ENCODE peak calls at places on chromosomes 4 and X, in six cellular contexts. One of them, this sample, is unnamed.

GRCh38 chrX:44344194-44344593 is 722 bp upstream of the EFHC2 start:
- DNase-seq in kidney: peak; percentile 73
- DNase-seq in Karpas-422: no peak
- DNase-seq in psoas muscle: peak; percentile 12
- DNase-seq in tibial artery: no peak
- DNase-seq in tibial nerve: no peak
- DNase-seq in this sample: no peak

GRCh38 chr4:92305878-92306520 is 2.2 kb downstream of the GRID2 start:
- DNase-seq in tibial artery: no peak
- DNase-seq in kidney: peak; percentile 45
- DNase-seq in Karpas-422: no peak
- DNase-seq in tibial nerve: no peak
- DNase-seq in psoas muscle: no peak
- DNase-seq in this sample: no peak

GRCh38 chr4:153661215-153661822 is 22.8 kb upstream of the TLR2 start:
- DNase-seq in Karpas-422: no peak
- DNase-seq in tibial artery: no peak
- DNase-seq in psoas muscle: no peak
- DNase-seq in kidney: no peak
- DNase-seq in tibial nerve: no peak
- DNase-seq in this sample: no peak

GRCh38 chr4:121070696-121071639 is 1.4 kb downstream of the NDNF start:
- DNase-seq in Karpas-422: no peak
- DNase-seq in kidney: peak; percentile 70
- DNase-seq in tibial artery: peak; percentile 75
- DNase-seq in psoas muscle: peak; percentile 47
- DNase-seq in tibial nerve: peak; percentile 15
- DNase-seq in this sample: no peak

GRCh38 chr4:151721466-151721865 is 39.3 kb downstream of the GATB start:
- DNase-seq in tibial artery: no peak
- DNase-seq in kidney: no peak
- DNase-seq in Karpas-422: no peak
- DNase-seq in psoas muscle: no peak
- DNase-seq in tibial nerve: no peak
- DNase-seq in this sample: no peak

GRCh38 chr4:188956566-188956965 is 817.3 kb downstream of the TRIML1 start:
- DNase-seq in tibial artery: no peak
- DNase-seq in tibial nerve: no peak
- DNase-seq in psoas muscle: no peak
- DNase-seq in Karpas-422: no peak
- DNase-seq in kidney: no peak
- DNase-seq in this sample: no peak

GRCh38 chrX:51459125-51459524 is 37.3 kb downstream of the NUDT11 start:
- DNase-seq in psoas muscle: no peak
- DNase-seq in tibial artery: no peak
- DNase-seq in Karpas-422: peak; percentile 77
- DNase-seq in tibial nerve: no peak
- DNase-seq in kidney: no peak
- DNase-seq in this sample: no peak

GRCh38 chr4:73617256-73617655 is 3.0 kb downstream of the RASSF6 start:
- DNase-seq in psoas muscle: no peak
- DNase-seq in Karpas-422: peak; percentile 59
- DNase-seq in tibial artery: no peak
- DNase-seq in tibial nerve: no peak
- DNase-seq in kidney: no peak
- DNase-seq in this sample: no peak

GRCh38 chrX:132837126-132837525 is 121.3 kb downstream of the HS6ST2 start:
- DNase-seq in kidney: no peak
- DNase-seq in Karpas-422: no peak
- DNase-seq in tibial nerve: no peak
- DNase-seq in psoas muscle: no peak
- DNase-seq in tibial artery: no peak
- DNase-seq in this sample: no peak

GRCh38 chr4:71941001-71941400 is 90.8 kb upstream of the NPFFR2 start:
- DNase-seq in Karpas-422: peak; percentile 63
- DNase-seq in tibial nerve: no peak
- DNase-seq in psoas muscle: no peak
- DNase-seq in tibial artery: no peak
- DNase-seq in kidney: no peak
- DNase-seq in this sample: no peak

GRCh38 chrX:3728454-3728853 is 15.0 kb upstream of the PRKX start:
- DNase-seq in Karpas-422: no peak
- DNase-seq in tibial artery: no peak
- DNase-seq in kidney: no peak
- DNase-seq in psoas muscle: no peak
- DNase-seq in tibial nerve: no peak
- DNase-seq in this sample: no peak

GRCh38 chr4:628821-629635 is 3.7 kb downstream of the PDE6B start:
- DNase-seq in Karpas-422: no peak
- DNase-seq in tibial nerve: no peak
- DNase-seq in tibial artery: peak; percentile 60
- DNase-seq in psoas muscle: no peak
- DNase-seq in kidney: peak; percentile 63
- DNase-seq in this sample: no peak

GRCh38 chrX:23699636-23700194 is 32.4 kb downstream of the PRDX4 start:
- DNase-seq in tibial nerve: no peak
- DNase-seq in psoas muscle: no peak
- DNase-seq in Karpas-422: peak; percentile 33
- DNase-seq in tibial artery: no peak
- DNase-seq in kidney: no peak
- DNase-seq in this sample: no peak

GRCh38 chr4:153954654-153955053 is 165.8 kb upstream of the SFRP2 start:
- DNase-seq in psoas muscle: no peak
- DNase-seq in Karpas-422: no peak
- DNase-seq in tibial artery: no peak
- DNase-seq in kidney: no peak
- DNase-seq in tibial nerve: no peak
- DNase-seq in this sample: no peak

GRCh38 chr4:39353478-39354177 is 12.5 kb downstream of the RFC1 start:
- DNase-seq in kidney: no peak
- DNase-seq in psoas muscle: no peak
- DNase-seq in tibial nerve: no peak
- DNase-seq in tibial artery: no peak
- DNase-seq in Karpas-422: no peak
- DNase-seq in this sample: no peak

DNA sequence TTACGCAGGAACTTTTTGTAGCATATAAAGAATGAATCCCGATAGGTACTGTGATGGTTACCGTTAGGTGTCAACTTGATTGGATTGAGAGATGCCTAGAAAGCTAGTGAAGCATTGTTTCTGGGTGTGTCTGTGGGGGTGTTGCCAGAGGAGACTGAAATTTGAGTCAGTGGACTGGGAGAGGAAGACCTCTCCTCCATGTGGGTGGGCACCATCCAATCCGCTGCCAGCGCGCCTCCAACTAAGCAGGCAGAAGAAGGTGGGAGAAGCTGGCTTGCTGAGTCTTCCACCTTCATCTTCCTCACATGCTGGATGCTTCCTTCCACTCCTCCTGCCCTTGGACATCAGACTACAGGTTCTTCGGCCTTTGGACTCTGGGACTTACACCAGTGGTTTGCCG is 40.1 kb downstream of the WFS1 start:
- DNase-seq in tibial artery: no peak
- DNase-seq in kidney: no peak
- DNase-seq in Karpas-422: no peak
- DNase-seq in psoas muscle: no peak
- DNase-seq in tibial nerve: no peak
- DNase-seq in this sample: no peak
- H3K4me3 ChIP-seq in tibial artery: no peak overlapping the region
- H3K4me3 ChIP-seq in kidney: peak overlapping the region; percentile 46
- H3K4me3 ChIP-seq in Karpas-422: no peak overlapping the region
- H3K4me3 ChIP-seq in psoas muscle: peak overlapping the region; percentile 55
- H3K4me3 ChIP-seq in tibial nerve: no peak overlapping the region
- H3K4me3 ChIP-seq in this sample: peak overlapping the region; percentile 54

DNA sequence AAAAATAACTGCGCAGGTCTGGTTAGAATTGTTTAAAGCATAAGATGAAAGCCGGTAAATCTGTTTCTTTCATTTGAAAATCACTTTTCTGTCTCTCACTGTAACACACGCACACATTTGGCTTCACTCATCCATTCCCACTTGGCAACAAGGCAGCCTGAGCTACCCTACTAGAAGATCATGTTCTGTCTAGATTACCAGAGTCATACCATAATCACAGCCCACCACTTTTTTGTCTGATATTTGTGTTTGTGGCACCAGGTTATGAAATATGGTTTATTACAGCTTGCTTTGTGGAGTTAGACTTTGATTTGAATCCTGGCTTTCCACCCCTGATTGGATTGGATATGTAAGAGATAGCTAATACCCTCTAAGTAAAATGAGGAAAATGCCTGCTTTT is 2.2 kb downstream of the USO1 start:
- DNase-seq in psoas muscle: no peak
- DNase-seq in Karpas-422: no peak
- DNase-seq in tibial artery: no peak
- DNase-seq in kidney: no peak
- DNase-seq in tibial nerve: no peak
- DNase-seq in this sample: no peak
- H3K4me1 ChIP-seq in psoas muscle: peaks cover 49% of the 10 kb centered on the region
- H3K4me1 ChIP-seq in Karpas-422: peaks cover 36% of the 10 kb centered on the region
- H3K4me1 ChIP-seq in tibial artery: peaks cover 39% of the 10 kb centered on the region
- H3K4me1 ChIP-seq in kidney: peaks cover 14% of the 10 kb centered on the region
- H3K4me1 ChIP-seq in tibial nerve: peaks cover 19% of the 10 kb centered on the region
- H3K4me1 ChIP-seq in this sample: peaks cover 8% of the 10 kb centered on the region

GRCh38 chr4:165328101-165328425 is 594 bp downstream of the MSMO1 start:
- DNase-seq in psoas muscle: no peak
- DNase-seq in Karpas-422: no peak
- DNase-seq in tibial nerve: no peak
- DNase-seq in kidney: no peak
- DNase-seq in tibial artery: no peak
- DNase-seq in this sample: no peak

GRCh38 chr4:165326831-165327210 is 648 bp upstream of the MSMO1 start:
- DNase-seq in kidney: no peak
- DNase-seq in tibial nerve: no peak
- DNase-seq in tibial artery: no peak
- DNase-seq in Karpas-422: peak; percentile 82
- DNase-seq in psoas muscle: peak; percentile 15
- DNase-seq in this sample: no peak

GRCh38 chr4:165330071-165330470 is 2.6 kb downstream of the MSMO1 start:
- DNase-seq in Karpas-422: no peak
- DNase-seq in kidney: no peak
- DNase-seq in tibial artery: no peak
- DNase-seq in tibial nerve: no peak
- DNase-seq in psoas muscle: no peak
- DNase-seq in this sample: no peak

GRCh38 chr4:165327211-165328100 is at the start of gene MSMO1:
- DNase-seq in tibial nerve: peak; percentile 97
- DNase-seq in kidney: peak; percentile 100
- DNase-seq in tibial artery: peak; percentile 100
- DNase-seq in psoas muscle: peak; percentile 99
- DNase-seq in Karpas-422: peak; percentile 100
- DNase-seq in this sample: peak; percentile 99

DNA sequence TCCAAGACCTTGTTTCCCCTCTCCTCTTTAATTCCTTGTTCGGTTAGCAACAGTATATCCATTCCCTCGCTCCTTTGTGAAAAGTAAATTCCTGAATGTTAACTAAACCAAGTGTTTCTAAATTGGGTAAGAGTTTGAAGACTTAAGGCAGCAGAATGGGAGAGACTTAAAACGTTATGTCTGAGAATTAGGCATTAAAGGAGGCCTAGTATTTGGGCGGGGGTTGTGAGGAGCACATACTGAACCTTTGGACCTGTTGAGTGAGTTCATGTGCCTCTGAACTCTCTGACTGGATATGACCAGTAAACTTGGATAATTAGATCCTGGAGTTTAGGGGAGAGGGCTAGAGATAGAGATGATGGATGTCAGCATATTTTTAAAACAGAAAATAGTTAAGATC is 1.2 kb downstream of the MSMO1 start:
- DNase-seq in psoas muscle: no peak
- DNase-seq in Karpas-422: peak; percentile 54
- DNase-seq in tibial artery: no peak
- DNase-seq in kidney: no peak
- DNase-seq in tibial nerve: no peak
- DNase-seq in this sample: no peak
- H3K36me3 ChIP-seq in psoas muscle: peaks cover 4% of the 10 kb centered on the region
- H3K36me3 ChIP-seq in Karpas-422: peaks cover 33% of the 10 kb centered on the region
- H3K36me3 ChIP-seq in tibial artery: no peaks in the 10 kb centered on the region
- H3K36me3 ChIP-seq in kidney: no peaks in the 10 kb centered on the region
- H3K36me3 ChIP-seq in tibial nerve: peaks cover 5% of the 10 kb centered on the region
- H3K36me3 ChIP-seq in this sample: no peaks in the 10 kb centered on the region

DNA sequence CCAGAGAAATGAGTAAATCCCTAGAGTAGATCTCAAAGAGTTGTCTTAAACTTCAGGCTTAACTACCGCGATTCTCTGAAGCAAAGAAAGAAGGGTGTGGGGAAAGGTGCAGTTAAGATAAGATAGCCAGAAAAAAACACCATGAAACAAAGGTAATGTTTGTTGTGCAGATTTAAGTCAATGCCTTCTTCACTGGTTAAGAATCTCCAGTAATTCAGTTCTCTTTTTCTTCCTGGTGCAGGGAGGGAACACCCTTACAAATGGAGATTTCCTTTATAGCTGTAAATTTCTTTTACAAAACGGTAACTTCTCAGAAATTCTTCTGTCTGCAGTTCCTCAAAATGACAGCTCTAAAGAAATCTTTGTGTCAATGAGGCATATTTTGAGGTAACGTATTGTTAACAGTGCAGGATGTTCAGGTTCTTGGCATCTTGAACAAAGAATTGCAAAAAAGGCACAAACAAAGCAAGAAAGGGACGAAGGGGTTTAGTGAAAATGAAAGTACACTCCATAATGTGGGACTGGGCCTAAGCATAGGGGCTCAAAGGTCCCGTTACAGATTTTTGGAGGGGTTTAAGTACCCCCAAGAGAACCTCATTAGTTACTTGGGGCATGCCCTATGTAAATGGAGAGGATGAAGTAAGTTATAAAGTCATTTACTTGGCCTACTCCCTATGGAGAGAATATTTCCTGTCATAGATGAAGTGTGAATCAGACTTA is 491.9 kb downstream of the PCDH11X start:
- DNase-seq in tibial nerve: no peak
- DNase-seq in kidney: no peak
- DNase-seq in psoas muscle: no peak
- DNase-seq in tibial artery: no peak
- DNase-seq in Karpas-422: no peak
- DNase-seq in this sample: no peak
- H3K4me3 ChIP-seq in tibial nerve: no peak overlapping the region
- H3K4me3 ChIP-seq in kidney: no peak overlapping the region
- H3K4me3 ChIP-seq in psoas muscle: no peak overlapping the region
- H3K4me3 ChIP-seq in tibial artery: no peak overlapping the region
- H3K4me3 ChIP-seq in Karpas-422: no peak overlapping the region
- H3K4me3 ChIP-seq in this sample: no peak overlapping the region